ENCODE peak calls at places on chromosomes 2 and 18, in six cellular contexts. Z, X, V, B, T and I are unnamed samples.
A peak's percentile ranks its signal among the peaks of the same experiment; 100 is the strongest.

GRCh38 chr2:166773268-166773949 is 114.9 kb upstream of the XIRP2 start:
- DNase-seq in B (no peak), X (no peak), Z (no peak), V (no peak), T (no peak), I (no peak)

GRCh38 chr18:70234667-70235459 is 29.4 kb upstream of the RTTN start:
- DNase-seq in V (peak; percentile 26), X (no peak), B (peak; percentile 12), T (no peak), Z (no peak), I (peak; percentile 14)

GRCh38 chr2:46230115-46230571 is 67.1 kb upstream of the EPAS1 start:
- DNase-seq in X (no peak), Z (peak; percentile 28), T (no peak), V (no peak), B (no peak), I (peak; percentile 84)

GRCh38 chr18:9643549-9643948 is 29.2 kb upstream of the PPP4R1 start:
- DNase-seq in V (no peak), T (peak; percentile 85), X (no peak), B (peak; percentile 92), Z (peak; percentile 36), I (peak; percentile 92)

GRCh38 chr18:3405713-3406112 is 44.3 kb upstream of the TGIF1 start:
- DNase-seq in Z (no peak), T (no peak), B (no peak), X (no peak), V (no peak), I (no peak)

GRCh38 chr2:119267604-119268003 is 44.0 kb downstream of the STEAP3 start:
- DNase-seq in X (no peak), V (peak; percentile 22), Z (no peak), B (no peak), T (no peak), I (no peak)

GRCh38 chr2:122236152-122236892 is 480.9 kb downstream of the TSN start:
- DNase-seq in X (peak; percentile 15), V (no peak), B (no peak), T (no peak), Z (no peak), I (peak; percentile 64)

GRCh38 chr2:209425082-209426071 is 1.5 kb downstream of the MAP2 start:
- DNase-seq in V (no peak), T (peak; percentile 37), X (peak; percentile 50), Z (no peak), B (peak; percentile 67), I (peak; percentile 52)

GRCh38 chr2:222935688-222936298 is 75.0 kb downstream of the ACSL3 start:
- DNase-seq in X (no peak), B (no peak), T (no peak), V (no peak), Z (no peak), I (no peak)

GRCh38 chr2:190526105-190526708 is 8.3 kb downstream of the NEMP2 start:
- DNase-seq in B (no peak), V (no peak), X (no peak), T (no peak), Z (no peak), I (no peak)

GRCh38 chr18:12255626-12256026 is 1.5 kb downstream of the CIDEA start:
- DNase-seq in B (no peak), T (peak; percentile 50), Z (no peak), X (no peak), V (no peak), I (no peak)

GRCh38 chr2:73982140-73982617 is 2.5 kb upstream of the TET3 start:
- DNase-seq in B (no peak), X (no peak), Z (no peak), T (no peak), V (no peak), I (peak; percentile 25)

GRCh38 chr2:5868891-5869400 is 176.8 kb downstream of the SOX11 start:
- DNase-seq in B (no peak), V (no peak), Z (no peak), T (no peak), X (no peak), I (no peak)

GRCh38 chr2:216183459-216183858 is 74.3 kb downstream of the XRCC5 start:
- DNase-seq in T (no peak), B (no peak), V (no peak), X (no peak), Z (no peak), I (no peak)

GRCh38 chr18:79467126-79467525 is 71.4 kb downstream of the NFATC1 start:
- DNase-seq in V (no peak), T (no peak), X (no peak), Z (no peak), B (no peak), I (no peak)

GRCh38 chr2:68045337-68045736 is 17.5 kb downstream of the C1D start:
- DNase-seq in V (no peak), B (no peak), X (peak; percentile 52), Z (no peak), T (no peak), I (no peak)

GRCh38 chr2:3581367-3582262 is 6.6 kb downstream of the RPS7 start:
- DNase-seq in X (no peak), Z (no peak), B (no peak), T (no peak), V (no peak), I (no peak)

GRCh38 chr2:119205001-119205669 is 18.5 kb upstream of the STEAP3 start:
- DNase-seq in T (no peak), V (peak; percentile 12), B (no peak), X (no peak), Z (no peak), I (no peak)

GRCh38 chr2:111072220-111072871 is 48.4 kb upstream of the BCL2L11 start:
- DNase-seq in B (peak; percentile 98), X (no peak), Z (no peak), T (no peak), V (no peak), I (peak; percentile 44)

GRCh38 chr2:162521871-162522655 is 178.1 kb downstream of the GCA start:
- DNase-seq in T (no peak), X (no peak), V (no peak), B (no peak), Z (no peak), I (no peak)

GRCh38 chr2:28539095-28539494 is 43.2 kb downstream of the PLB1 start:
- DNase-seq in X (no peak), B (peak; percentile 36), Z (no peak), T (no peak), V (no peak), I (no peak)

GRCh38 chr2:224284134-224284946 is 117.6 kb downstream of the FAM124B start:
- DNase-seq in B (peak; percentile 60), X (peak; percentile 12), Z (peak; percentile 23), T (peak; percentile 61), V (peak; percentile 15), I (peak; percentile 10)

GRCh38 chr2:118013221-118013723 is 598 bp downstream of the CCDC93 start:
- DNase-seq in Z (peak; percentile 47), X (peak; percentile 72), B (peak; percentile 21), T (no peak), V (peak; percentile 63), I (peak; percentile 55)

GRCh38 chr18:70366174-70366573 is 77.3 kb downstream of the SOCS6 start:
- DNase-seq in V (no peak), T (no peak), X (no peak), Z (peak; percentile 16), B (no peak), I (no peak)

GRCh38 chr2:46332686-46333281 is 35.6 kb downstream of the EPAS1 start:
- DNase-seq in X (no peak), V (no peak), B (no peak), T (no peak), Z (no peak), I (no peak)

GRCh38 chr2:147250652-147251356 is 594.0 kb upstream of the ACVR2A start:
- DNase-seq in T (no peak), X (no peak), Z (no peak), B (no peak), V (no peak), I (no peak)

GRCh38 chr2:147242445-147242844 is 602.4 kb upstream of the ACVR2A start:
- DNase-seq in Z (no peak), T (no peak), V (no peak), B (no peak), X (no peak), I (no peak)

DNA sequence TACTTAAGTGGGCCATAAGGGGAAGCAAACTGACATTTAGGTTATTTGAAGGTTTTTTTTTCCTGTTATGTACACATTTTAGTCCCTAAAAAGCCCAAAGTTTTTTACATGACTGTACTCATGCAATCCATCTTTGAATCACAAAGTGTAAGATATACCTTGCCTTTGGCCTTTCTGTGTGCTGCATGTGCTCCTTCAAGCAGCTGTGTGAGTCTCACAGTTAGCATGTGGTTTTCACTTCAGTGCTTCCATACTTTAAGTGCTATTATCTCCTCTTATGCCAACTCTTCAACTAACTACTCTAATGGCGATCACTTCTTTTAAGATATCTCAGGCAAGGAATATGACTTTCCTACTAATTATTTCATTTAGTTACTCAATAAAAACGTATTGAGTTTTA is 597.1 kb upstream of the ACVR2A start:
- DNase-seq in V (no peak), Z (no peak), X (no peak), B (no peak), T (no peak), I (no peak)
- TF ChIP-seq MAX in V (no peak), Z (no peak), X (no peak), B (no peak), T (no peak), I (no peak)

GRCh38 chr2:149561309-149561926 is 26.2 kb downstream of the MMADHC start:
- DNase-seq in V (peak; percentile 56), X (peak; percentile 23), Z (no peak), B (peak; percentile 57), T (no peak), I (no peak)
- TF ChIP-seq MAX in V (no peak), X (no peak), Z (no peak), B (no peak), T (no peak), I (no peak)

GRCh38 chr2:30652271-30652910 is 154.9 kb downstream of the CAPN13 start:
- DNase-seq in V (no peak), Z (no peak), B (no peak), T (no peak), X (no peak), I (no peak)

GRCh38 chr2:30655660-30656059 is 151.6 kb downstream of the CAPN13 start:
- DNase-seq in B (no peak), V (no peak), X (no peak), T (no peak), Z (no peak), I (no peak)

GRCh38 chr2:30654404-30654803 is 152.8 kb downstream of the CAPN13 start:
- DNase-seq in V (no peak), T (no peak), B (no peak), X (no peak), Z (no peak), I (no peak)

GRCh38 chr2:30655211-30655610 is 152.0 kb downstream of the CAPN13 start:
- DNase-seq in X (no peak), Z (no peak), T (no peak), B (no peak), V (no peak), I (no peak)

DNA sequence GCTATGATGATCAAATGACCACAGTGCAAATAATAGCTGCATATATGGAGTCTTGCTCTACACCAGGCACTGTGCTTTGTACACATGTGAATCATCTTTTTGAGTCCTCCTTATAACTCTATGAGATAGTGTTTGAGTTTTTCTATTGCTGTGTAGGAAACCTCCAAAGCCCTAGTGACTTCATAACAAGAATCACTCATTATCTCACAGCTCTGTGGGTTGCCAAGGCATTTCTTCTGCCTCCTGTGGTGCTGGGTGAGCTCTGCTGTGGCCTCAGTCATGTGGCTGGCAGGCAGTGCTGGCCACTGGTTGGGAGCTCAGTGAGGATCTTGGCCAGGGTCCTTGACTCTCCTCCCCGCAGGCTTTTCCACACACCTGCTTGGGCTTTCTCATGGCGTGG is 153.4 kb downstream of the CAPN13 start:
- DNase-seq in B (no peak), Z (no peak), T (no peak), X (no peak), V (no peak), I (no peak)
- TF ChIP-seq MAX in B (no peak), Z (no peak), T (no peak), X (no peak), V (no peak), I (no peak)

GRCh38 chr2:69556008-69556407 is 87.5 kb downstream of the AAK1 start:
- DNase-seq in Z (no peak), B (no peak), X (no peak), V (no peak), T (no peak), I (no peak)
- TF ChIP-seq MAX in Z (no peak), B (no peak), X (no peak), V (no peak), T (no peak), I (no peak)